ENCODE peak calls at places on chromosomes 1 and 21, in eight cellular contexts. U is T-helper 2 cell, D is GM20000, R is SW 1271, L is immature natural killer cell, M is DMS 273 treated with DMSO at 0.1 percent for 48 hours, G is anterior cingulate cortex, Y is germinal center. S is an unnamed sample.

GRCh38 chr1:51955797-51956527 is 34.5 kb downstream of the RAB3B start:
- DNase-seq in U (no peak), D (peak), R (no peak), L (no peak), M (no peak), G (no peak), Y (peak), S (no peak)

GRCh38 chr1:25545767-25546166 is 2.4 kb downstream of the LDLRAP1 start:
- DNase-seq in U (no peak), D (no peak), R (no peak), L (no peak), M (no peak), G (no peak), Y (no peak), S (no peak)

GRCh38 chr21:31781737-31782136 is 49.8 kb upstream of the SCAF4 start:
- DNase-seq in U (no peak), D (no peak), R (no peak), L (no peak), M (no peak), G (no peak), Y (no peak), S (no peak)

GRCh38 chr1:192506741-192507155 is 68.8 kb upstream of the RGS1 start:
- DNase-seq in U (no peak), D (peak), R (no peak), L (peak), M (no peak), G (no peak), Y (peak), S (no peak)

GRCh38 chr1:187551061-187551460 is 722.3 kb downstream of the PLA2G4A start:
- DNase-seq in U (no peak), D (no peak), R (no peak), L (no peak), M (no peak), G (no peak), Y (no peak), S (no peak)

GRCh38 chr1:187037973-187038553 is 209.3 kb downstream of the PLA2G4A start:
- DNase-seq in U (no peak), D (no peak), R (no peak), L (no peak), M (no peak), G (no peak), Y (no peak), S (no peak)

GRCh38 chr1:84939151-84939550 is 46.1 kb upstream of the LPAR3 start:
- DNase-seq in U (no peak), D (no peak), R (no peak), L (no peak), M (no peak), G (no peak), Y (no peak), S (no peak)

GRCh38 chr1:180912801-180913616 is at the start of gene KIAA1614:
- DNase-seq in U (no peak), D (peak), R (no peak), L (no peak), M (no peak), G (peak), Y (no peak), S (no peak)

GRCh38 chr21:35943752-35944151 is 116.6 kb downstream of the SETD4 start:
- DNase-seq in U (no peak), D (no peak), R (no peak), L (no peak), M (no peak), G (no peak), Y (no peak), S (no peak)

GRCh38 chr1:38991638-38992449 is 768 bp downstream of the AKIRIN1 start:
- DNase-seq in U (no peak), D (peak), R (peak), L (no peak), M (peak), G (peak), Y (peak), S (no peak)

GRCh38 chr1:32972814-32973428 is 8.3 kb upstream of the RNF19B start:
- DNase-seq in U (no peak), D (peak), R (no peak), L (no peak), M (no peak), G (peak), Y (no peak), S (no peak)

GRCh38 chr1:111197598-111198289 is 2.7 kb downstream of the DENND2D start:
- DNase-seq in U (peak), D (no peak), R (peak), L (peak), M (no peak), G (no peak), Y (no peak), S (no peak)

GRCh38 chr1:9612162-9612845 is 23.6 kb downstream of the TMEM201 start:
- DNase-seq in U (no peak), D (no peak), R (no peak), L (no peak), M (no peak), G (no peak), Y (no peak), S (no peak)

GRCh38 chr1:201999625-202000238 is 10.7 kb upstream of the ELF3 start:
- DNase-seq in U (no peak), D (peak), R (peak), L (peak), M (peak), G (no peak), Y (peak), S (no peak)

GRCh38 chr1:198497326-198498220 is 42.9 kb downstream of the ATP6V1G3 start:
- DNase-seq in U (no peak), D (no peak), R (no peak), L (no peak), M (no peak), G (no peak), Y (no peak), S (no peak)

GRCh38 chr1:6245869-6246496 is 2.0 kb downstream of the HES3 start:
- DNase-seq in U (peak), D (peak), R (peak), L (no peak), M (no peak), G (no peak), Y (peak), S (no peak)

GRCh38 chr1:88647749-88648415 is 36.2 kb upstream of the PKN2 start:
- DNase-seq in U (no peak), D (no peak), R (no peak), L (no peak), M (no peak), G (no peak), Y (no peak), S (no peak)

GRCh38 chr1:1063945-1064831 is 9.9 kb downstream of the RNF223 start:
- DNase-seq in U (peak), D (peak), R (peak), L (peak), M (no peak), G (no peak), Y (peak), S (peak)

GRCh38 chr1:32142446-32143301 is 34.8 kb downstream of the KPNA6 start:
- DNase-seq in U (no peak), D (no peak), R (peak), L (no peak), M (no peak), G (no peak), Y (no peak), S (no peak)

GRCh38 chr1:88111806-88112205 is 572.3 kb upstream of the PKN2 start:
- DNase-seq in U (no peak), D (no peak), R (no peak), L (no peak), M (no peak), G (no peak), Y (no peak), S (no peak)

GRCh38 chr1:183734600-183735036 is 70.3 kb upstream of the RGL1 start:
- DNase-seq in U (no peak), D (no peak), R (no peak), L (no peak), M (peak), G (peak), Y (no peak), S (no peak)

GRCh38 chr1:118960567-118961136 is 27.5 kb downstream of the TBX15 start:
- DNase-seq in U (no peak), D (no peak), R (no peak), L (no peak), M (no peak), G (no peak), Y (no peak), S (no peak)

GRCh38 chr1:27544818-27545612 is 55.0 kb upstream of the WASF2 start:
- DNase-seq in U (no peak), D (no peak), R (no peak), L (no peak), M (no peak), G (no peak), Y (no peak), S (no peak)

GRCh38 chr1:53616927-53617326 is 122.0 kb downstream of the GLIS1 start:
- DNase-seq in U (no peak), D (no peak), R (no peak), L (no peak), M (no peak), G (no peak), Y (no peak), S (no peak)

GRCh38 chr1:235112297-235113182 is 16.1 kb downstream of the TOMM20 start:
- DNase-seq in U (no peak), D (no peak), R (no peak), L (no peak), M (no peak), G (no peak), Y (no peak), S (no peak)

GRCh38 chr1:186876436-186876835 is 47.7 kb downstream of the PLA2G4A start:
- DNase-seq in U (no peak), D (no peak), R (no peak), L (no peak), M (no peak), G (no peak), Y (no peak), S (no peak)

GRCh38 chr1:178275083-178275482 is 181.2 kb downstream of the RASAL2 start:
- DNase-seq in U (no peak), D (no peak), R (no peak), L (no peak), M (no peak), G (no peak), Y (no peak), S (no peak)

GRCh38 chr1:1732381-1732780 is 8.2 kb upstream of the CDK11A start:
- DNase-seq in U (no peak), D (no peak), R (no peak), L (no peak), M (no peak), G (no peak), Y (no peak), S (no peak)

S was measured in glomerular endothelial cell.